ENCODE peak calls at places on chromosomes 12 and 14, in five cellular contexts. L, T, C, S and J are unnamed samples.

GRCh38 chr12:16324772-16325171 is 22.7 kb upstream of the MGST1 start:
- DNase-seq in L (no peak), T (no peak), C (no peak), S (no peak), J (no peak)

GRCh38 chr14:81537193-81537592 is 3.5 kb upstream of the SEL1L start:
- DNase-seq in L (no peak), T (no peak), C (no peak), S (no peak), J (no peak)

GRCh38 chr12:4041191-4041885 is 168.1 kb upstream of the PARP11 start:
- DNase-seq in L (no peak), T (no peak), C (no peak), S (no peak), J (no peak)

GRCh38 chr14:95272057-95272456 is 47.7 kb downstream of the CLMN start:
- DNase-seq in L (no peak), T (no peak), C (no peak), S (no peak), J (no peak)

GRCh38 chr12:102300824-102301461 is 103.3 kb upstream of the PMCH start:
- DNase-seq in L (no peak), T (peak), C (no peak), S (no peak), J (no peak)

GRCh38 chr12:84131076-84131475 is 781.5 kb downstream of the SLC6A15 start:
- DNase-seq in L (no peak), T (no peak), C (no peak), S (no peak), J (no peak)

GRCh38 chr14:105989746-105990302 is 463.4 kb downstream of the TMEM121 start:
- DNase-seq in L (no peak), T (no peak), C (no peak), S (no peak), J (no peak)

GRCh38 chr12:115351513-115352077 is 667.6 kb upstream of the TBX3 start:
- DNase-seq in L (no peak), T (no peak), C (no peak), S (no peak), J (no peak)

GRCh38 chr12:2117541-2117940 is 64.8 kb downstream of the CACNA1C start:
- DNase-seq in L (no peak), T (no peak), C (no peak), S (no peak), J (no peak)

GRCh38 chr12:27821259-27821973 is 41.4 kb upstream of the MANSC4 start:
- DNase-seq in L (peak), T (peak), C (peak), S (peak), J (no peak)

GRCh38 chr12:1494856-1495255 is 99.5 kb downstream of the FBXL14 start:
- DNase-seq in L (no peak), T (no peak), C (no peak), S (no peak), J (no peak)

GRCh38 chr12:96466939-96467751 is 22.2 kb upstream of the CFAP54 start:
- DNase-seq in L (no peak), T (no peak), C (no peak), S (peak), J (no peak)

GRCh38 chr14:75566321-75566720 is 12.1 kb upstream of the FLVCR2 start:
- DNase-seq in L (peak), T (no peak), C (peak), S (no peak), J (no peak)

GRCh38 chr12:117034249-117034648 is 65.0 kb downstream of the TESC start:
- DNase-seq in L (no peak), T (no peak), C (no peak), S (no peak), J (no peak)

GRCh38 chr14:100662850-100663527 is 63.7 kb upstream of the DLK1 start:
- DNase-seq in L (peak), T (peak), C (peak), S (peak), J (peak)

GRCh38 chr12:26369588-26369987 is 174.2 kb downstream of the SSPN start:
- DNase-seq in L (no peak), T (no peak), C (no peak), S (no peak), J (no peak)

GRCh38 chr12:52603314-52603713 is 2.1 kb upstream of the KRT72 start:
- DNase-seq in L (no peak), T (peak), C (no peak), S (no peak), J (peak)

GRCh38 chr12:122886851-122887816 is 8.8 kb downstream of the VPS37B start:
- DNase-seq in L (no peak), T (peak), C (no peak), S (no peak), J (no peak)

GRCh38 chr12:69540606-69541386 is 44.5 kb upstream of the CCT2 start:
- DNase-seq in L (no peak), T (no peak), C (no peak), S (peak), J (no peak)

GRCh38 chr14:90300649-90301048 is 31.1 kb downstream of the NRDE2 start:
- DNase-seq in L (no peak), T (no peak), C (no peak), S (no peak), J (no peak)

GRCh38 chr14:68408680-68409079 is 384.2 kb downstream of the ZFP36L1 start:
- DNase-seq in L (no peak), T (no peak), C (no peak), S (no peak), J (no peak)

GRCh38 chr12:47317182-47317915 is 237.6 kb upstream of the AMIGO2 start:
- DNase-seq in L (no peak), T (no peak), C (no peak), S (no peak), J (no peak)

GRCh38 chr14:93892923-93893549 is 34.1 kb upstream of the FAM181A start:
- DNase-seq in L (peak), T (peak), C (peak), S (peak), J (peak)

GRCh38 chr12:12717586-12718381 is 616 bp downstream of the CDKN1B start:
- DNase-seq in L (peak), T (no peak), C (no peak), S (peak), J (no peak)

GRCh38 chr12:51589557-51590176 is 1.4 kb upstream of the SCN8A start:
- DNase-seq in L (no peak), T (no peak), C (no peak), S (no peak), J (no peak)

GRCh38 chr14:106491851-106492250 is 965.5 kb downstream of the TMEM121 start:
- DNase-seq in L (no peak), T (no peak), C (no peak), S (no peak), J (no peak)

GRCh38 chr12:92259852-92260251 is 114.2 kb upstream of the BTG1 start:
- DNase-seq in L (no peak), T (no peak), C (no peak), S (no peak), J (no peak)

GRCh38 chr14:68544150-68544892 is 248.5 kb downstream of the ZFP36L1 start:
- DNase-seq in L (no peak), T (no peak), C (no peak), S (peak), J (no peak)

GRCh38 chr12:44640831-44641230 is 235.3 kb downstream of the NELL2 start:
- DNase-seq in L (no peak), T (no peak), C (no peak), S (no peak), J (no peak)